ENCODE peak calls at places on chromosomes 1 and 21, in nine cellular contexts. K is NCI-H748 treated with DMSO at 0.1 percent for 48 hours; W is NCI-H2171; E is NCI-H1092 treated with DMSO at 0.1 percent for 48 hours; S is LoVo; D is WTC11; I is NCI-H774; R is activated CD8-positive, alpha-beta memory T cell treated with anti-CD3 and anti-CD28 coated beads, Interleukin-2, amount 50 U/mL, for 4 hours; Z is T-helper 17 cell. F is an unnamed sample.

GRCh38 chr1:6960291-6960758 is 175.1 kb downstream of the CAMTA1 start:
- DNase-seq in K (no peak), W (peak; percentile 5), E (peak; percentile 70), S (no peak), D (no peak), I (no peak), R (no peak), Z (no peak), F (no peak)

GRCh38 chr1:183632964-183633363 is 2.6 kb downstream of the ARPC5 start:
- DNase-seq in K (no peak), W (no peak), E (no peak), S (no peak), D (no peak), I (no peak), R (no peak), Z (no peak), F (no peak)

GRCh38 chr21:20882462-20883415 is 115.5 kb upstream of the NCAM2 start:
- DNase-seq in K (peak; percentile 57), W (peak; percentile 2), E (peak; percentile 60), S (peak; percentile 4), D (peak; percentile 47), I (peak; percentile 41), R (no peak), Z (no peak), F (no peak)

GRCh38 chr1:182268659-182269058 is 122.9 kb downstream of the GLUL start:
- DNase-seq in K (no peak), W (no peak), E (no peak), S (no peak), D (no peak), I (no peak), R (no peak), Z (no peak), F (no peak)

GRCh38 chr1:30328401-30329262 is 394.8 kb downstream of the MATN1 start:
- DNase-seq in K (no peak), W (no peak), E (no peak), S (no peak), D (no peak), I (no peak), R (no peak), Z (no peak), F (no peak)

GRCh38 chr1:186715887-186716809 is 35.9 kb upstream of the PTGS2 start:
- DNase-seq in K (no peak), W (no peak), E (no peak), S (no peak), D (no peak), I (peak; percentile 5), R (no peak), Z (no peak), F (no peak)

GRCh38 chr1:203797216-203797615 is 1.8 kb downstream of the ZBED6 start:
- DNase-seq in K (no peak), W (no peak), E (no peak), S (no peak), D (no peak), I (no peak), R (no peak), Z (no peak), F (no peak)

GRCh38 chr1:68120136-68120791 is 69.8 kb upstream of the DIRAS3 start:
- DNase-seq in K (peak; percentile 59), W (no peak), E (peak; percentile 29), S (peak; percentile 56), D (peak; percentile 37), I (peak; percentile 57), R (no peak), Z (no peak), F (no peak)

GRCh38 chr1:42938596-42939184 is 20.0 kb downstream of the SLC2A1 start:
- DNase-seq in K (no peak), W (no peak), E (no peak), S (no peak), D (no peak), I (no peak), R (no peak), Z (no peak), F (peak; percentile 43)

GRCh38 chr1:3348196-3348865 is 106.1 kb upstream of the ARHGEF16 start:
- DNase-seq in K (no peak), W (no peak), E (no peak), S (no peak), D (no peak), I (no peak), R (no peak), Z (no peak), F (no peak)

GRCh38 chr1:156359973-156360372 is 9.0 kb upstream of the RHBG start:
- DNase-seq in K (no peak), W (no peak), E (no peak), S (no peak), D (peak; percentile 63), I (no peak), R (no peak), Z (no peak), F (no peak)

GRCh38 chr1:1157426-1157913 is 16.2 kb upstream of the TTLL10 start:
- DNase-seq in K (no peak), W (no peak), E (no peak), S (peak; percentile 81), D (peak; percentile 75), I (peak; percentile 62), R (peak; percentile 59), Z (peak; percentile 58), F (peak; percentile 64)

GRCh38 chr1:29824478-29825273 is 588.4 kb downstream of the PTPRU start:
- DNase-seq in K (no peak), W (no peak), E (peak; percentile 50), S (no peak), D (no peak), I (no peak), R (no peak), Z (no peak), F (no peak)

GRCh38 chr1:184890539-184890973 is 83.8 kb downstream of the NIBAN1 start:
- DNase-seq in K (no peak), W (no peak), E (no peak), S (no peak), D (no peak), I (no peak), R (no peak), Z (no peak), F (no peak)

GRCh38 chr1:93566227-93566626 is 115.4 kb downstream of the BCAR3 start:
- DNase-seq in K (no peak), W (no peak), E (no peak), S (no peak), D (no peak), I (no peak), R (no peak), Z (no peak), F (no peak)

GRCh38 chr1:37480125-37480466 is 5.7 kb downstream of the ZC3H12A start:
- DNase-seq in K (no peak), W (no peak), E (no peak), S (no peak), D (no peak), I (no peak), R (no peak), Z (no peak), F (no peak)

GRCh38 chr1:65177457-65177856 is 29.5 kb downstream of the AK4 start:
- DNase-seq in K (no peak), W (no peak), E (no peak), S (peak; percentile 75), D (no peak), I (no peak), R (no peak), Z (no peak), F (no peak)

GRCh38 chr1:39919545-39919944 is 17.8 kb upstream of the MYCL start:
- DNase-seq in K (peak; percentile 98), W (peak; percentile 61), E (no peak), S (peak; percentile 78), D (peak; percentile 61), I (peak; percentile 84), R (peak; percentile 38), Z (no peak), F (peak; percentile 58)

GRCh38 chr1:25904942-25905679 is 1.1 kb downstream of the STMN1 start:
- DNase-seq in K (peak; percentile 76), W (peak; percentile 96), E (peak; percentile 96), S (peak; percentile 88), D (peak; percentile 96), I (peak; percentile 68), R (peak; percentile 95), Z (peak; percentile 89), F (peak; percentile 78)

GRCh38 chr1:58157281-58157680 is 389.2 kb downstream of the OMA1 start:
- DNase-seq in K (no peak), W (no peak), E (peak; percentile 26), S (no peak), D (no peak), I (no peak), R (no peak), Z (no peak), F (no peak)

GRCh38 chr1:151009206-151009587 is 948 bp downstream of the PRUNE1 start:
- DNase-seq in K (no peak), W (no peak), E (no peak), S (no peak), D (no peak), I (no peak), R (no peak), Z (no peak), F (no peak)

GRCh38 chr1:94020764-94021579 is 100.0 kb downstream of the ABCA4 start:
- DNase-seq in K (no peak), W (no peak), E (no peak), S (no peak), D (no peak), I (no peak), R (no peak), Z (no peak), F (no peak)

GRCh38 chr1:193542668-193543067 is 356.3 kb upstream of the B3GALT2 start:
- DNase-seq in K (no peak), W (no peak), E (no peak), S (no peak), D (no peak), I (no peak), R (no peak), Z (no peak), F (no peak)

GRCh38 chr21:44513389-44514217 is 26.4 kb downstream of the KRTAP10-1 start:
- DNase-seq in K (no peak), W (peak; percentile 58), E (peak; percentile 65), S (peak; percentile 33), D (no peak), I (no peak), R (no peak), Z (no peak), F (no peak)

GRCh38 chr1:7422081-7422480 is 349.0 kb upstream of the VAMP3 start:
- DNase-seq in K (no peak), W (no peak), E (no peak), S (no peak), D (peak; percentile 2), I (no peak), R (peak; percentile 6), Z (no peak), F (peak; percentile 27)

GRCh38 chr21:46649356-46649755 is 13.9 kb downstream of the PRMT2 start:
- DNase-seq in K (no peak), W (no peak), E (no peak), S (no peak), D (no peak), I (no peak), R (no peak), Z (no peak), F (no peak)

F was measured in CD14-positive monocyte.